ENCODE peak calls at places on chromosomes 4 and X, in four cellular contexts. P is K562, M is GM12878, F is HL-60. D is an unnamed sample.

GRCh38 chr4:71275004-71275403 is 63.8 kb upstream of the SLC4A4 start:
- DNase-seq in M (no peak), F (no peak), P (no peak), D (no peak)

GRCh38 chrX:124282580-124282979 is 49.9 kb upstream of the TEX13D start:
- DNase-seq in P (no peak), F (no peak), M (no peak), D (no peak)

GRCh38 chr4:40656221-40656863 is 26.7 kb upstream of the RBM47 start:
- DNase-seq in F (peak; percentile 40), M (peak; percentile 91), P (no peak), D (no peak)

GRCh38 chrX:6363193-6363592 is 134.5 kb upstream of the NLGN4X start:
- DNase-seq in M (no peak), F (no peak), P (no peak), D (no peak)

GRCh38 chr4:2340272-2341061 is 78.0 kb downstream of the ZFYVE28 start:
- DNase-seq in M (no peak), F (no peak), P (no peak), D (no peak)

GRCh38 chrX:9670136-9670905 is 95.3 kb downstream of the GPR143 start:
- DNase-seq in P (peak; percentile 23), M (no peak), F (no peak), D (no peak)

GRCh38 chr4:188127157-188127874 is 11.9 kb upstream of the TRIML1 start:
- DNase-seq in P (no peak), F (no peak), M (no peak), D (no peak)

GRCh38 chrX:49753691-49754090 is 57.9 kb upstream of the PAGE1 start:
- DNase-seq in M (no peak), F (no peak), P (no peak), D (no peak)

GRCh38 chrX:7164174-7164573 is 16.2 kb upstream of the PUDP start:
- DNase-seq in M (no peak), P (no peak), F (no peak), D (no peak)

GRCh38 chr4:5747746-5748365 is 36.9 kb downstream of the EVC start:
- DNase-seq in P (no peak), F (no peak), M (no peak), D (no peak)

GRCh38 chr4:97507587-97508245 is 635.6 kb downstream of the STPG2 start:
- DNase-seq in P (no peak), F (no peak), M (no peak), D (no peak)

GRCh38 chr4:169132561-169133305 is 122.7 kb upstream of the CBR4 start:
- DNase-seq in M (no peak), F (no peak), P (no peak), D (no peak)

GRCh38 chr4:167014944-167015343 is 219.3 kb downstream of the SPOCK3 start:
- DNase-seq in M (no peak), F (no peak), P (no peak), D (no peak)

GRCh38 chr4:30720021-30720655 is at the start of gene PCDH7:
- DNase-seq in M (no peak), F (no peak), P (no peak), D (no peak)

GRCh38 chr4:181971411-181971810 is 271.8 kb upstream of the TENM3 start:
- DNase-seq in P (no peak), F (no peak), M (no peak), D (no peak)

GRCh38 chrX:81202989-81203388 is 1.1 kb downstream of the SH3BGRL start:
- DNase-seq in M (no peak), F (no peak), P (no peak), D (no peak)

GRCh38 chrX:30875957-30876356 is 13.1 kb downstream of the TAB3 start:
- DNase-seq in P (no peak), M (no peak), F (no peak), D (no peak)

GRCh38 chrX:15563056-15563455 is 37.7 kb downstream of the ACE2 start:
- DNase-seq in F (no peak), M (no peak), P (no peak), D (no peak)

GRCh38 chr4:110139106-110139505 is 59.3 kb downstream of the ELOVL6 start:
- DNase-seq in M (no peak), P (no peak), F (no peak), D (no peak)

GRCh38 chr4:112231779-112232713 is at the start of gene AP1AR:
- DNase-seq in F (peak; percentile 75), P (peak; percentile 85), M (peak; percentile 35), D (peak; percentile 75)

GRCh38 chr4:112234952-112235609 is 3.5 kb downstream of the AP1AR start:
- DNase-seq in M (peak; percentile 19), F (peak; percentile 62), P (peak; percentile 54), D (no peak)

GRCh38 chr4:112236040-112236439 is 4.5 kb downstream of the AP1AR start:
- DNase-seq in F (no peak), M (no peak), P (no peak), D (no peak)

GRCh38 chr4:112225157-112225556 is 6.4 kb upstream of the AP1AR start:
- DNase-seq in M (no peak), F (no peak), P (no peak), D (no peak)

GRCh38 chr4:112230879-112231778 is 458 bp upstream of the AP1AR start:
- DNase-seq in M (peak; percentile 93), P (peak; percentile 95), F (peak; percentile 97), D (peak; percentile 84)
- TF ChIP-seq POLR2AphosphoS5 in M (no peak), P (no peak), F (no peak), D (no peak)

DNA sequence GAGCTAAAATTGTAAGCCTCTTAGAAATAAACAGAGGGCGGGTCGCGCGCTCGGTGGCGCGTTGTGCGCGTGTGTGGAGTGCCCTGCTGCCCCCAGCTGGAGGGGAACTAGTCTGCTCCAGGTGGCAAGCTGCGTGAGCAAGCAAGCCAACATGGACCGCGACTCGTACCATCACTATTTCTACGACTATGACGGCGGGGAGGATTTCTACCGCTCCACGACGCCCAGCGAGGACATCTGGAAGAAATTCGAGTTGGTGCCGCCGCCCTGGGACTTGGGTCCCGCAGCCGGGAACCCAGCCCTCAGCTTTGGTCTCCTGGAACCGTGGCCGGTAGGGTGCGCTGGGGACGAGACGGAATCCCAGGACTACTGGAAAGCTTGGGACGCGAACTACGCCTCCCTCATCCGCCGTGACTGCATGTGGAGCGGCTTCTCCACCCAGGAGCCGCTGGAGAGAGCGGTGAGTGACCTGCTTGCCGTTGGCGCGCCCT is 66.1 kb downstream of the DNAAF6 start:
- DNase-seq in F (no peak), P (no peak), M (no peak), D (no peak)
- TF ChIP-seq SPI1 in F (no peak), P (no peak), M (no peak), D (no peak)

DNA sequence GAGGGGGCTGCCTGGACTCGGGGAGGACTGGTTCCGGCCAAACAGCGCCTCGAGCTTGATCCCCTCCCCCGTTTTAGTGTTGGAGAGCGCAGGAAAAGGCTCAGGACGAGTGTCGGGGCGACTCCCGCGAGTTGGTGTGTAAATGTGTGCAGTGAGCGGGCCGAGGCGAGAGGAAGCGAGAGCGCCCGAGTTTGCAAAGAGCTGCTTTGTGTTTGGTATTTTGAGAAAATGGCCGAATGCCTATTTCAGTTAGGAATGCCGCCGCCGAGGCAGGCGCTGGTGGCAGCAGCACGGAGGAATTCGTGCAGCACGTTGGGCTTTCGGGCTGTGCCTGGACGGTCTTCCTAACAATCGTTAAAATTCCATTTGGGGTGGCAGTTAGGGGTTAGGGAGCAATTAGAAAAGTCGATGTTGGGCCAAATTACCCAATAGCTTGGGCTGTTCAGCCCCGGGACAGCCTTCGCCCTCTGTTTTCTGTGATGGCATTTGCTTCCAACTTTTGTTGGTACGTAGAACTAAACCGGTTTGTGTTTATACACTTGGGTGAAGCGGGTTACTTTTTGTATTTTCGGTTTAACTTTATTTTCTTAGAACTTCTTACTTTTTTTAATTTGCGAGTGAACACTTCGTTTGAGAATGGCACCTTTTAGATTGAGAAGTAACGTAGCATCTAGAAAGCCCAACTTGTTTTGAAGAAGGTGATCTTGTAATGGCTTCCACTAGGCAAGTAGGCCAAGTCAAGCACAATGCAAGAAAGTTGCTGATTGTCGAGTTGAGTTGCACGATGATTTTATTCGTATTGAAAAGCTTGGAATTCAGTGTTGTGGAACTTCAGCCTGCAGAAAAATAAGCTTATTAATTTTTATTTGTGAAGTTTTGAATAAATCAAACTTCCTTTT is 1.6 kb downstream of the REST start:
- DNase-seq in M (no peak), F (peak; percentile 66), P (no peak), D (peak; percentile 47)
- TF ChIP-seq POLR2AphosphoS5 in M (no peak), F (peak; percentile 60), P (no peak), D (no peak)

GRCh38 chr4:74262522-74262921 is 45.7 kb upstream of the EPGN start:
- DNase-seq in P (no peak), M (no peak), F (no peak), D (no peak)
- TF ChIP-seq SPI1 in P (no peak), M (no peak), F (no peak), D (no peak)

DNA sequence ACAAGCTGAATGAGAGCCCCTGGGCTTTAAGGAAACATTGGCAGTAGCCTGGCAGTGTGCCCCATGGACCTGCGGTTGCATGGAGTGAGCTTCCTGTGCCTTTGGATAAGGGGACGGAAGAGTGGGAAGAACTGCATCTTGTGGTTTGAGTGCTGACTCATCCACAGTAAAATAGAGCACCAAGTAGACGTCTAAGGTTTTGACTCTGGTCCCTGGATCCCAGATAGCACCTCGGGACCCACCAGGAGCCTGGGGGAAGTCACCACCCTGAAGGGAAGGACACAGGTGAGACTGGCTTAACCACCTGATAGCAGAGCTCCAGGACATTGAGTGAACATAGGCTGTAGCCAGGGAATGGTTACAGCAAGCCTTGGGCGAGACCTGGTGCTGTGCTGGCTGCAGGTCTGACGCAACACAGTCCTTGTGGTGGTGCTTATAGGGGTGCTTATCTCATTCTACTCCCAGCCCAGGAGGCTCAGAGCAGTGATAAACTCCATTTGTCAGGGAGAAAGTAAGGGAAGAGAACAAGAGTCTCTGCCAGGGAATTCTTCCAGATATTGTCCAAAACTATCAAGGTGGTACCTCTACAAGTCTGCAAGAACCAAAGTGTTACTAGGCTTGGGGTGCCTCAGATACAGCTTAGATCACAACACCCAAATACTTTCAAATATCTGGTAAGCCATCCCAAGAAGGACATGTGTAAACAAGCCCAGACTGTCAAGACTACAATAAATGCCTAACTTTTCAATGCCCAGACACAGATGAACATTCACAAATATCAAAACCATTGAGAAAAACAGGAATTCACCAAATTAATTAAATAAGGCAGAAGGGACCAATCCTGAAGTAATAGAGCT is 123.6 kb upstream of the TET2 start:
- DNase-seq in F (peak; percentile 59), M (no peak), P (no peak), D (no peak)
- TF ChIP-seq POLR2AphosphoS5 in F (peak; percentile 32), M (no peak), P (no peak), D (no peak)

GRCh38 chr4:127732623-127733199 is 2.5 kb downstream of the SLC25A31 start:
- DNase-seq in M (peak; percentile 12), F (peak; percentile 6), P (no peak), D (peak; percentile 25)
- TF ChIP-seq SPI1 in M (no peak), F (no peak), P (no peak), D (no peak)